ENCODE peak calls at places on chromosomes 6 and 20, in four cellular contexts. One of them, this sample, is unnamed.

GRCh38 chr20:44038681-44039123 is 124.0 kb downstream of the TOX2 start:
- DNase-seq in GM23248: peak
- DNase-seq in H9: no peak
- DNase-seq in iris pigment epithelial cell: no peak
- DNase-seq in this sample: no peak

GRCh38 chr6:91135406-91135805 is 548.5 kb upstream of the MAP3K7 start:
- DNase-seq in GM23248: no peak
- DNase-seq in H9: no peak
- DNase-seq in iris pigment epithelial cell: no peak
- DNase-seq in this sample: no peak

GRCh38 chr20:24949756-24950127 is 673 bp downstream of the CST7 start:
- DNase-seq in GM23248: no peak
- DNase-seq in H9: peak
- DNase-seq in iris pigment epithelial cell: no peak
- DNase-seq in this sample: no peak

GRCh38 chr6:221531-222349 is 70.5 kb upstream of the DUSP22 start:
- DNase-seq in GM23248: no peak
- DNase-seq in H9: no peak
- DNase-seq in iris pigment epithelial cell: peak
- DNase-seq in this sample: no peak

GRCh38 chr6:78611886-78612480 is 255.4 kb upstream of the IRAK1BP1 start:
- DNase-seq in GM23248: peak
- DNase-seq in H9: no peak
- DNase-seq in iris pigment epithelial cell: peak
- DNase-seq in this sample: peak

GRCh38 chr6:157867155-157867559 is 44.1 kb downstream of the SNX9 start:
- DNase-seq in GM23248: peak
- DNase-seq in H9: no peak
- DNase-seq in iris pigment epithelial cell: peak
- DNase-seq in this sample: no peak

GRCh38 chr6:155126727-155127439 is 131.8 kb downstream of the TIAM2 start:
- DNase-seq in GM23248: peak
- DNase-seq in H9: peak
- DNase-seq in iris pigment epithelial cell: peak
- DNase-seq in this sample: peak

GRCh38 chr20:45518282-45518681 is 2.9 kb upstream of the SPINT3 start:
- DNase-seq in GM23248: peak
- DNase-seq in H9: no peak
- DNase-seq in iris pigment epithelial cell: no peak
- DNase-seq in this sample: peak

GRCh38 chr20:41334036-41334435 is 6.6 kb upstream of the LPIN3 start:
- DNase-seq in GM23248: no peak
- DNase-seq in H9: no peak
- DNase-seq in iris pigment epithelial cell: no peak
- DNase-seq in this sample: no peak

GRCh38 chr6:57262901-57263694 is 41.0 kb upstream of the RAB23 start:
- DNase-seq in GM23248: peak
- DNase-seq in H9: no peak
- DNase-seq in iris pigment epithelial cell: peak
- DNase-seq in this sample: no peak

GRCh38 chr6:116881236-116881635 is 4.2 kb downstream of the RFX6 start:
- DNase-seq in GM23248: peak
- DNase-seq in H9: no peak
- DNase-seq in iris pigment epithelial cell: peak
- DNase-seq in this sample: no peak

GRCh38 chr6:34052071-34052825 is 93.6 kb downstream of the GRM4 start:
- DNase-seq in GM23248: no peak
- DNase-seq in H9: no peak
- DNase-seq in iris pigment epithelial cell: no peak
- DNase-seq in this sample: no peak

GRCh38 chr6:136486357-136486756 is 63.9 kb downstream of the MAP7 start:
- DNase-seq in GM23248: no peak
- DNase-seq in H9: no peak
- DNase-seq in iris pigment epithelial cell: no peak
- DNase-seq in this sample: no peak

GRCh38 chr6:6752129-6752528 is 163.6 kb downstream of the LY86 start:
- DNase-seq in GM23248: peak
- DNase-seq in H9: no peak
- DNase-seq in iris pigment epithelial cell: peak
- DNase-seq in this sample: no peak

GRCh38 chr6:154404791-154405400 is 48.3 kb upstream of the IPCEF1 start:
- DNase-seq in GM23248: peak
- DNase-seq in H9: no peak
- DNase-seq in iris pigment epithelial cell: peak
- DNase-seq in this sample: no peak

GRCh38 chr6:80457044-80457933 is 350.8 kb downstream of the BCKDHB start:
- DNase-seq in GM23248: peak
- DNase-seq in H9: no peak
- DNase-seq in iris pigment epithelial cell: peak
- DNase-seq in this sample: peak

GRCh38 chr6:10676403-10676802 is 18.0 kb downstream of the C6orf52 start:
- DNase-seq in GM23248: no peak
- DNase-seq in H9: peak
- DNase-seq in iris pigment epithelial cell: no peak
- DNase-seq in this sample: no peak

GRCh38 chr6:20404641-20405032 is 3.0 kb downstream of the E2F3 start:
- DNase-seq in GM23248: peak
- DNase-seq in H9: peak
- DNase-seq in iris pigment epithelial cell: peak
- DNase-seq in this sample: peak

GRCh38 chr6:22250486-22250885 is 46.4 kb downstream of the PRL start:
- DNase-seq in GM23248: no peak
- DNase-seq in H9: peak
- DNase-seq in iris pigment epithelial cell: no peak
- DNase-seq in this sample: peak

GRCh38 chr6:124882580-124883393 is 79.5 kb upstream of the RNF217 start:
- DNase-seq in GM23248: peak
- DNase-seq in H9: no peak
- DNase-seq in iris pigment epithelial cell: peak
- DNase-seq in this sample: no peak

GRCh38 chr6:23446394-23447001 is 679.5 kb upstream of the NRSN1 start:
- DNase-seq in GM23248: peak
- DNase-seq in H9: no peak
- DNase-seq in iris pigment epithelial cell: peak
- DNase-seq in this sample: peak

GRCh38 chr6:126040394-126040793 is 54.1 kb downstream of the TRMT11 start:
- DNase-seq in GM23248: no peak
- DNase-seq in H9: no peak
- DNase-seq in iris pigment epithelial cell: no peak
- DNase-seq in this sample: no peak

GRCh38 chr20:22576273-22576672 is 8.1 kb downstream of the FOXA2 start:
- DNase-seq in GM23248: no peak
- DNase-seq in H9: no peak
- DNase-seq in iris pigment epithelial cell: no peak
- DNase-seq in this sample: no peak

GRCh38 chr20:57211949-57212889 is 54.2 kb downstream of the BMP7 start:
- DNase-seq in GM23248: peak
- DNase-seq in H9: peak
- DNase-seq in iris pigment epithelial cell: peak
- DNase-seq in this sample: peak

GRCh38 chr6:1940381-1940780 is 305.0 kb downstream of the GMDS start:
- DNase-seq in GM23248: no peak
- DNase-seq in H9: no peak
- DNase-seq in iris pigment epithelial cell: peak
- DNase-seq in this sample: peak

GRCh38 chr6:11241793-11242201 is 9.3 kb upstream of the NEDD9 start:
- DNase-seq in GM23248: peak
- DNase-seq in H9: peak
- DNase-seq in iris pigment epithelial cell: no peak
- DNase-seq in this sample: peak

GRCh38 chr20:4076671-4077070 is 61.3 kb upstream of the RNF24 start:
- DNase-seq in GM23248: peak
- DNase-seq in H9: no peak
- DNase-seq in iris pigment epithelial cell: peak
- DNase-seq in this sample: no peak

GRCh38 chr6:105161411-105161810 is 18.4 kb downstream of the POPDC3 start:
- DNase-seq in GM23248: no peak
- DNase-seq in H9: no peak
- DNase-seq in iris pigment epithelial cell: no peak
- DNase-seq in this sample: no peak

GRCh38 chr6:18488526-18489270 is 101.5 kb downstream of the RNF144B start:
- DNase-seq in GM23248: peak
- DNase-seq in H9: no peak
- DNase-seq in iris pigment epithelial cell: peak
- DNase-seq in this sample: no peak